ENCODE peak calls at places on chromosomes 11 and 22, in eight cellular contexts. One of them, this sample, is unnamed.
A peak's percentile ranks its signal among the peaks of the same experiment; 100 is the strongest.

GRCh38 chr11:17257200-17257599 is 19.3 kb upstream of the NUCB2 start:
- DNase-seq in H9: no peak
- DNase-seq in NT2/D1: no peak
- DNase-seq in astrocyte: peak; percentile 54
- DNase-seq in K562: peak; percentile 18
- DNase-seq in mesendoderm: no peak
- DNase-seq in neural progenitor cell: no peak
- DNase-seq in kidney: no peak
- DNase-seq in this sample: peak; percentile 68

GRCh38 chr11:10519630-10520029 is 21.4 kb downstream of the RNF141 start:
- DNase-seq in neural progenitor cell: no peak
- DNase-seq in NT2/D1: no peak
- DNase-seq in K562: no peak
- DNase-seq in H9: no peak
- DNase-seq in kidney: no peak
- DNase-seq in mesendoderm: no peak
- DNase-seq in astrocyte: no peak
- DNase-seq in this sample: peak; percentile 14

GRCh38 chr11:124799384-124800225 is 601 bp downstream of the MSANTD2 start:
- DNase-seq in kidney: peak; percentile 87
- DNase-seq in NT2/D1: peak; percentile 18
- DNase-seq in H9: peak; percentile 48
- DNase-seq in K562: peak; percentile 53
- DNase-seq in mesendoderm: peak; percentile 63
- DNase-seq in astrocyte: peak; percentile 8
- DNase-seq in neural progenitor cell: peak; percentile 87
- DNase-seq in this sample: peak; percentile 33

GRCh38 chr11:96130061-96130460 is 206.2 kb upstream of the MTMR2 start:
- DNase-seq in NT2/D1: no peak
- DNase-seq in kidney: no peak
- DNase-seq in mesendoderm: no peak
- DNase-seq in K562: no peak
- DNase-seq in astrocyte: no peak
- DNase-seq in H9: no peak
- DNase-seq in neural progenitor cell: no peak
- DNase-seq in this sample: no peak

GRCh38 chr11:78192223-78192719 is 3.6 kb downstream of the USP35 start:
- DNase-seq in mesendoderm: no peak
- DNase-seq in kidney: no peak
- DNase-seq in NT2/D1: no peak
- DNase-seq in K562: peak; percentile 62
- DNase-seq in astrocyte: no peak
- DNase-seq in H9: no peak
- DNase-seq in neural progenitor cell: no peak
- DNase-seq in this sample: no peak

GRCh38 chr22:17117890-17118289 is 3.3 kb downstream of the TMEM121B start:
- DNase-seq in H9: no peak
- DNase-seq in K562: no peak
- DNase-seq in NT2/D1: no peak
- DNase-seq in mesendoderm: peak; percentile 16
- DNase-seq in neural progenitor cell: no peak
- DNase-seq in kidney: no peak
- DNase-seq in astrocyte: no peak
- DNase-seq in this sample: no peak

GRCh38 chr11:113151502-113151901 is 162.9 kb upstream of the TTC12 start:
- DNase-seq in NT2/D1: no peak
- DNase-seq in kidney: no peak
- DNase-seq in K562: no peak
- DNase-seq in H9: no peak
- DNase-seq in neural progenitor cell: no peak
- DNase-seq in astrocyte: no peak
- DNase-seq in mesendoderm: no peak
- DNase-seq in this sample: no peak

GRCh38 chr22:44698531-44699421 is 3.2 kb upstream of the PRR5 start:
- DNase-seq in neural progenitor cell: peak; percentile 82
- DNase-seq in kidney: no peak
- DNase-seq in astrocyte: peak; percentile 95
- DNase-seq in K562: no peak
- DNase-seq in NT2/D1: peak; percentile 57
- DNase-seq in H9: peak; percentile 75
- DNase-seq in mesendoderm: peak; percentile 91
- DNase-seq in this sample: no peak

GRCh38 chr11:84260862-84261261 is 974.7 kb upstream of the CCDC90B start:
- DNase-seq in astrocyte: peak; percentile 44
- DNase-seq in kidney: no peak
- DNase-seq in H9: no peak
- DNase-seq in K562: no peak
- DNase-seq in neural progenitor cell: no peak
- DNase-seq in NT2/D1: no peak
- DNase-seq in mesendoderm: no peak
- DNase-seq in this sample: no peak

GRCh38 chr11:73087730-73088129 is 54.4 kb downstream of the FCHSD2 start:
- DNase-seq in mesendoderm: no peak
- DNase-seq in kidney: no peak
- DNase-seq in H9: no peak
- DNase-seq in NT2/D1: no peak
- DNase-seq in K562: no peak
- DNase-seq in neural progenitor cell: no peak
- DNase-seq in astrocyte: no peak
- DNase-seq in this sample: no peak

GRCh38 chr11:116832350-116833290 is 2.9 kb downstream of the APOC3 start:
- DNase-seq in astrocyte: no peak
- DNase-seq in K562: no peak
- DNase-seq in neural progenitor cell: no peak
- DNase-seq in mesendoderm: no peak
- DNase-seq in H9: no peak
- DNase-seq in NT2/D1: no peak
- DNase-seq in kidney: no peak
- DNase-seq in this sample: peak; percentile 34
- H3K9ac ChIP-seq in astrocyte: no peak overlapping the region
- H3K9ac ChIP-seq in K562: no peak overlapping the region
- H3K9ac ChIP-seq in neural progenitor cell: no peak overlapping the region
- H3K9ac ChIP-seq in mesendoderm: no peak overlapping the region
- H3K9ac ChIP-seq in H9: no peak overlapping the region
- H3K9ac ChIP-seq in NT2/D1: no peak overlapping the region
- H3K9ac ChIP-seq in kidney: no peak overlapping the region
- H3K9ac ChIP-seq in this sample: no peak overlapping the region

GRCh38 chr22:26432619-26433311 is 3.7 kb downstream of the ASPHD2 start:
- DNase-seq in neural progenitor cell: no peak
- DNase-seq in K562: no peak
- DNase-seq in mesendoderm: no peak
- DNase-seq in H9: no peak
- DNase-seq in kidney: no peak
- DNase-seq in astrocyte: no peak
- DNase-seq in NT2/D1: no peak
- DNase-seq in this sample: no peak
- H3K9ac ChIP-seq in neural progenitor cell: no peak overlapping the region
- H3K9ac ChIP-seq in K562: no peak overlapping the region
- H3K9ac ChIP-seq in mesendoderm: no peak overlapping the region
- H3K9ac ChIP-seq in H9: no peak overlapping the region
- H3K9ac ChIP-seq in kidney: no peak overlapping the region
- H3K9ac ChIP-seq in astrocyte: no peak overlapping the region
- H3K9ac ChIP-seq in NT2/D1: no peak overlapping the region
- H3K9ac ChIP-seq in this sample: no peak overlapping the region

DNA sequence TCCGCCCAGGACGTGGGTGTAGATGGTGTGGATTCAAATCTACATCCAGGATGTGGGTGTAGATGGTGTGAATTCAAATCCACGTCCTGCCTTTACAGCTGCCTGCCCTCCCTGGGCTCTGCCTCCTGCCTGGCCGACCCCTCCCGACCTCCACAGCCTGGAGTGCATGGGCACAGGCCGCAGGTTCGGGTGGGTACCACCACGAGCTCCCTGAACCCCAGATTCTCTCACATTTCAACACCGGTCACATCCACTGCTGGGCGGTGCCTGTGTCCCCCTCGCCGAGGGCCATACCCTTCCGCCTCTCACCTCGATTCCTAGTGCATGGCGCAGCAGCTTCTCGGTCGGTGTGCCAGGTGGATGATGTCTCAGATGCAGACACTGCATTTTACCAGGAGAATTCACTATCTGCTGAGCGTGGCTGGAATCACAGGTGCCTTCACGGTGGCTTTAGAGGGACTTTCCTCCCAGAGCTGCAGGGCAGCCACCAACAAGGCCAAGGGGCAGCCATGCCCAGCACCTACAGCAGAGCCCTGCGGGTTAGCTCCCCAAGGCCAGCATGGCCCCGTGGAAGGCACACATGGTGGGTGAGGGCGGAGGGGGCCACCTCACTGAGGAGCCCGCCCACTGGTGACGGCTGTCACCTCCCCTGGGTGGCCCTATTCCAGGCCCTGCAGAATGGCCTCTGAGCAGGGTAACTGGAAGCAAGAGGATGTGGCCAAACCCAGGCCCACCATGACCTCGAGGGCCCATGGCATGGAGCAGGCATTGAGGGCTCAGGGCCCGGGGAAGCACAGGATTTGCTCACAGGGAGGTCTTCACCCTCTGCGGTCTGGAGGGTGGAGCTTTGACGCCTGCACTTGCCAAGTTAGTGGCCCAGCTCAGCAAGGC is 638.5 kb downstream of the TBC1D22A start:
- DNase-seq in K562: no peak
- DNase-seq in mesendoderm: no peak
- DNase-seq in kidney: peak; percentile 62
- DNase-seq in H9: no peak
- DNase-seq in neural progenitor cell: no peak
- DNase-seq in NT2/D1: no peak
- DNase-seq in astrocyte: no peak
- DNase-seq in this sample: no peak
- H3K9ac ChIP-seq in K562: no peak overlapping the region
- H3K9ac ChIP-seq in mesendoderm: no peak overlapping the region
- H3K9ac ChIP-seq in kidney: no peak overlapping the region
- H3K9ac ChIP-seq in H9: no peak overlapping the region
- H3K9ac ChIP-seq in neural progenitor cell: no peak overlapping the region
- H3K9ac ChIP-seq in NT2/D1: no peak overlapping the region
- H3K9ac ChIP-seq in astrocyte: no peak overlapping the region
- H3K9ac ChIP-seq in this sample: no peak overlapping the region

GRCh38 chr11:35933572-35933925 is 10.3 kb upstream of the LDLRAD3 start:
- DNase-seq in kidney: no peak
- DNase-seq in neural progenitor cell: no peak
- DNase-seq in astrocyte: no peak
- DNase-seq in H9: no peak
- DNase-seq in mesendoderm: no peak
- DNase-seq in K562: no peak
- DNase-seq in NT2/D1: no peak
- DNase-seq in this sample: no peak
- H3K9ac ChIP-seq in kidney: no peak overlapping the region
- H3K9ac ChIP-seq in neural progenitor cell: no peak overlapping the region
- H3K9ac ChIP-seq in astrocyte: no peak overlapping the region
- H3K9ac ChIP-seq in H9: no peak overlapping the region
- H3K9ac ChIP-seq in mesendoderm: no peak overlapping the region
- H3K9ac ChIP-seq in K562: no peak overlapping the region
- H3K9ac ChIP-seq in NT2/D1: no peak overlapping the region
- H3K9ac ChIP-seq in this sample: no peak overlapping the region

DNA sequence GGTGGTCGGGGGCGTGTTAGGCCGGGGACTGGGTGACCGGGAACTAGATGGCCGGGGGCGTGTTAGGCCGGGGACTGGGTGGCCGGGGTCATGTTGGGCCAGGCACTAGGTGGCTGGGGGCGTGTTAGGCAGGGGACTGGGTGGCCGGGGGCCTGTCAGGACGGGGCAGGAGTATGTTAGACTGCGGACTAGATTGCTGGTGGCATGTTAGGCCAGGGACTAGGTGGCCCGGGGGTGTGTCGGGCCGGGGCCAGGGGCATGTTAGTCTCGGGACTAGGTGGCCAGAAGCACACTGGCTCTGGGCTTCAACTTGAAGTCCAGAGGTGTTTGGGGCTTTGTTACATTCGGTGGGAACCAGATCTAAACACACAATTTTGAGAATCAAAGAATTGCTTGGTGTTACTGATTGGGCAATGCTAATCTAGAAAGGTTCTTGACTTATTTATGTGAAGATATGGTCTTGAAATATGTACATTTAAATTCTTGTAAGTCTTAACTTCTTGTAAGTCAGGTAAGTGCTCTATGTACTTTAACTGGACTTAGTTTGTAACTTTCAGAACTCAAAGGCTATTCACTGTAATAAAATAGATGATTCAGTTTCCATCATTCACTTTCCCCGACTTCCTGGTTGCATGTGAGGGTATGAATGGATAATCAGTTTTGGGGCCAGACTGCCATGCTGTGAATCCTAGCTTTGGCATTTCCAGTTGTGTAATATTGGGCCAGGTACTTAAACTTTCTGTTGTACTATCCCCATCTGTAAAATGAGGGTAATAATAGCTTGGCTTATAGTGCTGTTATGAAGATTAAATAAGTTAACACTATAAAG is 1.1 kb downstream of the EXT2 start:
- DNase-seq in NT2/D1: no peak
- DNase-seq in mesendoderm: no peak
- DNase-seq in astrocyte: peak; percentile 36
- DNase-seq in K562: no peak
- DNase-seq in kidney: no peak
- DNase-seq in H9: no peak
- DNase-seq in neural progenitor cell: no peak
- DNase-seq in this sample: peak; percentile 76
- H3K9ac ChIP-seq in NT2/D1: peak overlapping the region; percentile 84
- H3K9ac ChIP-seq in mesendoderm: peak overlapping the region; percentile 85
- H3K9ac ChIP-seq in astrocyte: peak overlapping the region; percentile 87
- H3K9ac ChIP-seq in K562: peak overlapping the region; percentile 95
- H3K9ac ChIP-seq in kidney: peak overlapping the region; percentile 66
- H3K9ac ChIP-seq in H9: no peak overlapping the region
- H3K9ac ChIP-seq in neural progenitor cell: peak overlapping the region; percentile 63
- H3K9ac ChIP-seq in this sample: peak overlapping the region; percentile 79

DNA sequence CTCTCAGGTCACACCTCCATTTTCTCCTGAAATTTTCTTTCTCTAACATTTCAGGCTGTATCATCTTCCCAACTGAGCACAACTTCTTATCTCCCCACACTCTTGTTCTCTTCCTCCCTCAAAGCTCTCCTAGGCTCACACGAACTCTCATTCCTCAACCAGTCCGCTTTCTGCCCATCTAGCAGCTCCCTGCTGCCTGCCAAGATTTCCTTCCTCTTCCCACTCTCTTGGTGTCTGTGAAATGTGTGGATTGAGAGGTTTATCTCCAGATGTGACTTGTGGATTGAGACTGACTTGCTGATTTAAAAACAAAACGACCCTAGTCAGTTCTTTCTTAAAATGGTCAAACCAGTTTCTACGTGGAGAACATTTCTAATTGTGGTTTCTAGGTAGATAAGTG is 106.3 kb downstream of the MTNR1B start:
- DNase-seq in NT2/D1: no peak
- DNase-seq in K562: no peak
- DNase-seq in astrocyte: no peak
- DNase-seq in neural progenitor cell: no peak
- DNase-seq in mesendoderm: peak; percentile 89
- DNase-seq in kidney: no peak
- DNase-seq in H9: no peak
- DNase-seq in this sample: no peak
- H3K9ac ChIP-seq in NT2/D1: no peak overlapping the region
- H3K9ac ChIP-seq in K562: no peak overlapping the region
- H3K9ac ChIP-seq in astrocyte: no peak overlapping the region
- H3K9ac ChIP-seq in neural progenitor cell: no peak overlapping the region
- H3K9ac ChIP-seq in mesendoderm: no peak overlapping the region
- H3K9ac ChIP-seq in kidney: no peak overlapping the region
- H3K9ac ChIP-seq in H9: no peak overlapping the region
- H3K9ac ChIP-seq in this sample: no peak overlapping the region

This sample was measured in PC-3.